ENCODE peak calls at places on chromosomes 4 and X, in ten cellular contexts. H, Y, N, D, R, O, T, L, E and V are unnamed samples.

GRCh38 chrX:40130207-40130606 is 32.4 kb upstream of the BCOR start:
- DNase-seq in H (peak; percentile 37), Y (peak; percentile 85), N (no peak), D (no peak), R (peak; percentile 19), O (no peak), T (no peak), L (no peak), E (peak; percentile 80), V (no peak)

GRCh38 chr4:20287246-20287645 is 35.5 kb downstream of the SLIT2 start:
- DNase-seq in H (no peak), Y (no peak), N (no peak), D (no peak), R (no peak), O (no peak), T (no peak), L (no peak), E (no peak), V (peak; percentile 58)

GRCh38 chr4:113921089-113921842 is 58.2 kb downstream of the ARSJ start:
- DNase-seq in H (no peak), Y (peak; percentile 62), N (no peak), D (no peak), R (no peak), O (no peak), T (no peak), L (no peak), E (peak; percentile 67), V (no peak)

GRCh38 chr4:142443469-142443868 is 402.6 kb downstream of the INPP4B start:
- DNase-seq in H (no peak), Y (no peak), N (no peak), D (no peak), R (no peak), O (no peak), T (no peak), L (no peak), E (no peak), V (no peak)

GRCh38 chrX:105765691-105766090 is 56.6 kb upstream of the NRK start:
- DNase-seq in H (no peak), Y (no peak), N (peak; percentile 1), D (peak; percentile 3), R (no peak), O (no peak), T (no peak), L (no peak), E (peak; percentile 7), V (no peak)

GRCh38 chrX:136528645-136529315 is 3.2 kb upstream of the VGLL1 start:
- DNase-seq in H (no peak), Y (no peak), N (peak; percentile 15), D (no peak), R (no peak), O (no peak), T (no peak), L (no peak), E (peak; percentile 5), V (no peak)

GRCh38 chrX:23317799-23318724 is 16.6 kb upstream of the PTCHD1 start:
- DNase-seq in H (no peak), Y (no peak), N (peak; percentile 40), D (no peak), R (no peak), O (peak; percentile 22), T (no peak), L (peak; percentile 0), E (no peak), V (peak; percentile 19)

GRCh38 chr4:10013722-10014121 is 7.6 kb downstream of the SLC2A9 start:
- DNase-seq in H (peak; percentile 18), Y (no peak), N (peak; percentile 76), D (no peak), R (no peak), O (peak; percentile 78), T (peak; percentile 82), L (no peak), E (no peak), V (peak; percentile 32)

GRCh38 chr4:165711912-165712311 is 161.1 kb upstream of the TLL1 start:
- DNase-seq in H (no peak), Y (no peak), N (no peak), D (no peak), R (no peak), O (no peak), T (no peak), L (no peak), E (no peak), V (no peak)

GRCh38 chrX:72306851-72307645 is 1.3 kb upstream of the CITED1 start:
- DNase-seq in H (peak; percentile 22), Y (peak; percentile 73), N (peak; percentile 88), D (peak; percentile 30), R (peak; percentile 3), O (peak; percentile 68), T (peak; percentile 63), L (peak; percentile 10), E (peak; percentile 73), V (peak; percentile 64)

GRCh38 chr4:108772402-108772801 is 9.5 kb upstream of the ETNPPL start:
- DNase-seq in H (no peak), Y (no peak), N (no peak), D (no peak), R (no peak), O (no peak), T (peak; percentile 57), L (no peak), E (no peak), V (no peak)

GRCh38 chrX:150348365-150348764 is 14.8 kb upstream of the MAMLD1 start:
- DNase-seq in H (no peak), Y (peak; percentile 9), N (no peak), D (no peak), R (no peak), O (no peak), T (no peak), L (no peak), E (no peak), V (no peak)

GRCh38 chr4:98747659-98748091 is 89.3 kb upstream of the TSPAN5 start:
- DNase-seq in H (peak; percentile 34), Y (peak; percentile 20), N (no peak), D (peak; percentile 7), R (no peak), O (peak; percentile 72), T (no peak), L (no peak), E (no peak), V (peak; percentile 25)

GRCh38 chrX:28520786-28521185 is 66.5 kb upstream of the IL1RAPL1 start:
- DNase-seq in H (no peak), Y (no peak), N (no peak), D (no peak), R (no peak), O (no peak), T (no peak), L (no peak), E (no peak), V (no peak)

GRCh38 chrX:133527825-133528224 is 112.5 kb upstream of the GPC4 start:
- DNase-seq in H (no peak), Y (no peak), N (no peak), D (no peak), R (no peak), O (no peak), T (no peak), L (no peak), E (no peak), V (no peak)
- H3K4me3 ChIP-seq in H (no peak overlapping the region), Y (no peak overlapping the region), N (no peak overlapping the region), D (no peak overlapping the region), R (no peak overlapping the region), O (no peak overlapping the region), T (no peak overlapping the region), L (no peak overlapping the region), E (no peak overlapping the region), V (no peak overlapping the region)

DNA sequence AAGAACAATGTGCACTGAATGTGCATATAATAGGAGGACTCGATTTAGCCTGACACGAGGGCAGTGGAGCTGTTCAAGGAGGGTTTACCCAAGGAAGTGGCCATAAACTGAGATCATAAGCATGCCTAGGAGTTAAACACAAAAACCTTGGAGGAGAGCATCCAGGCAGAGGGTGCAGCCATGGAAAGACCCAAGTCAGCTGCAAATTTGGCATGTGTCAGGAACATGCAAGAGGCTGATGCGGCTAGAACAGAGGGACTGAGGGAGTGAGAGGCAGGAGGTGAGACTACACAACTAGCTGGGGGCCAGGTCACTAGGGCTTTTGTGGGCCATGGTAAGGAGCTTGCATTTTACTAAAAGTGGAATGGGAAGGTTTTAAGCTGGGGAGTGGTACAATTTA is 55.6 kb downstream of the PRPS1 start:
- DNase-seq in H (no peak), Y (no peak), N (no peak), D (no peak), R (no peak), O (no peak), T (no peak), L (no peak), E (no peak), V (no peak)
- H3K4me3 ChIP-seq in H (no peak overlapping the region), Y (no peak overlapping the region), N (no peak overlapping the region), D (no peak overlapping the region), R (no peak overlapping the region), O (no peak overlapping the region), T (no peak overlapping the region), L (no peak overlapping the region), E (no peak overlapping the region), V (no peak overlapping the region)

GRCh38 chrX:138710311-138710791 is 1.2 kb downstream of the FGF13 start:
- DNase-seq in H (no peak), Y (no peak), N (no peak), D (no peak), R (no peak), O (no peak), T (no peak), L (no peak), E (no peak), V (no peak)

GRCh38 chrX:138708268-138708667 is 3.2 kb downstream of the FGF13 start:
- DNase-seq in H (no peak), Y (peak; percentile 56), N (no peak), D (no peak), R (no peak), O (no peak), T (no peak), L (no peak), E (no peak), V (no peak)

GRCh38 chrX:138710866-138711331 is 618 bp downstream of the FGF13 start:
- DNase-seq in H (no peak), Y (peak; percentile 9), N (no peak), D (no peak), R (no peak), O (no peak), T (no peak), L (no peak), E (no peak), V (no peak)

GRCh38 chrX:138711399-138712347 is at the start of gene FGF13:
- DNase-seq in H (no peak), Y (peak; percentile 27), N (peak; percentile 12), D (no peak), R (no peak), O (no peak), T (peak; percentile 29), L (no peak), E (no peak), V (no peak)

GRCh38 chrX:138709886-138710285 is 1.6 kb downstream of the FGF13 start:
- DNase-seq in H (no peak), Y (peak; percentile 4), N (no peak), D (no peak), R (no peak), O (no peak), T (no peak), L (no peak), E (no peak), V (no peak)
- H3K4me3 ChIP-seq in H (no peak overlapping the region), Y (no peak overlapping the region), N (no peak overlapping the region), D (no peak overlapping the region), R (no peak overlapping the region), O (no peak overlapping the region), T (peak overlapping the region; percentile 47), L (no peak overlapping the region), E (no peak overlapping the region), V (no peak overlapping the region)

DNA sequence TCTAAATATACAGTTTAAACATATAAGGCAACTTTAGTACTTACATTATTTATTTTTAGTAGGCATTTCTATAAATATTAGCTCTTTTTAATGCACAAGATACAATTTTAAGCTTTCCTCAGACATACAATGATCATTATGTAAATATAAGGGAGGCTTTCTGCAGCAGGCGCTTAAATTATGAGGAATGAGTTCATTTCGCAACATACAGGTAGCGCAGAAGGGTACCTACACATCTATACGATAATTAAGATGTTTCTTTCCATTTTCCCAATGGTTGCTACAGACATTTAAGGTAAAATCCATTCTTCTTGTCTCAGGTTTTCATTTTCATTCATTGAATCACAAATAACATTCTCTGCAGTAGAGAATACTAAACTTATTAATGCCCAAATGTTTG is 1.2 kb downstream of the AASDH start:
- DNase-seq in H (no peak), Y (no peak), N (no peak), D (no peak), R (no peak), O (no peak), T (no peak), L (no peak), E (no peak), V (no peak)
- H3K4me3 ChIP-seq in H (peak overlapping the region; percentile 51), Y (peak overlapping the region; percentile 99), N (peak overlapping the region; percentile 65), D (peak overlapping the region; percentile 30), R (peak overlapping the region; percentile 23), O (peak overlapping the region; percentile 61), T (peak overlapping the region; percentile 68), L (no peak overlapping the region), E (no peak overlapping the region), V (no peak overlapping the region)